ENCODE peak calls at places on chromosomes 6 and 20, in four cellular contexts. S is K562, C is HepG2, P is GM12878. F is an unnamed sample.

GRCh38 chr6:731924-732323 is 39.0 kb upstream of the EXOC2 start:
- DNase-seq in S (no peak), C (no peak), P (no peak), F (no peak)

GRCh38 chr6:21500314-21500713 is 93.2 kb upstream of the SOX4 start:
- DNase-seq in S (no peak), C (no peak), P (no peak), F (no peak)

GRCh38 chr6:39191236-39191930 is 37.9 kb downstream of the KCNK5 start:
- DNase-seq in S (no peak), C (no peak), P (no peak), F (no peak)

GRCh38 chr6:20444786-20445271 is 43.1 kb downstream of the E2F3 start:
- DNase-seq in S (peak; percentile 61), C (no peak), P (no peak), F (no peak)

GRCh38 chr6:145534986-145535385 is 200.3 kb downstream of the EPM2A start:
- DNase-seq in S (no peak), C (no peak), P (no peak), F (no peak)

GRCh38 chr6:164628302-164628931 is 681.0 kb downstream of the C6orf118 start:
- DNase-seq in S (no peak), C (no peak), P (no peak), F (no peak)

GRCh38 chr20:62602550-62602949 is 39.8 kb upstream of the SLCO4A1 start:
- DNase-seq in S (peak; percentile 67), C (no peak), P (no peak), F (no peak)

GRCh38 chr20:18625907-18626655 is 38.2 kb downstream of the DTD1 start:
- DNase-seq in S (no peak), C (no peak), P (no peak), F (no peak)

GRCh38 chr6:41768545-41769308 is 11.0 kb downstream of the FRS3 start:
- DNase-seq in S (peak; percentile 70), C (peak; percentile 94), P (no peak), F (no peak)

GRCh38 chr20:53839423-53840176 is 230.8 kb downstream of the BCAS1 start:
- DNase-seq in S (no peak), C (no peak), P (peak; percentile 96), F (no peak)

GRCh38 chr6:158567871-158568401 is 8.0 kb downstream of the TMEM181 start:
- DNase-seq in S (no peak), C (no peak), P (no peak), F (no peak)

GRCh38 chr6:30940361-30941001 is at the start of gene MUCL3:
- DNase-seq in S (peak; percentile 72), C (no peak), P (no peak), F (no peak)

GRCh38 chr6:37965964-37966676 is 146.6 kb downstream of the ZFAND3 start:
- DNase-seq in S (no peak), C (peak; percentile 15), P (no peak), F (no peak)

GRCh38 chr6:46757206-46757564 is 10.5 kb downstream of the ANKRD66 start:
- DNase-seq in S (no peak), C (no peak), P (no peak), F (no peak)

GRCh38 chr6:55875420-55875819 is at the start of gene BMP5:
- DNase-seq in S (no peak), C (no peak), P (no peak), F (no peak)

GRCh38 chr6:44342052-44342451 is 398 bp upstream of the SPATS1 start:
- DNase-seq in S (no peak), C (no peak), P (no peak), F (no peak)

GRCh38 chr20:56350842-56351241 is 7.9 kb upstream of the FAM210B start:
- DNase-seq in S (no peak), C (no peak), P (no peak), F (no peak)
- TF ChIP-seq SP1 in S (no peak), C (no peak), P (no peak), F (no peak)

GRCh38 chr6:45377041-45377554 is 636 bp downstream of the SUPT3H start:
- DNase-seq in S (no peak), C (peak; percentile 23), P (peak; percentile 17), F (no peak)
- TF ChIP-seq NR2C2 in S (no peak), C (no peak), P (no peak), F (no peak)

GRCh38 chr6:100920028-100920427 is 38.9 kb upstream of the ASCC3 start:
- DNase-seq in S (no peak), C (no peak), P (no peak), F (no peak)

GRCh38 chr6:100915876-100916275 is 34.7 kb upstream of the ASCC3 start:
- DNase-seq in S (peak; percentile 60), C (peak; percentile 3), P (no peak), F (no peak)

GRCh38 chr6:100923481-100923880 is 42.4 kb upstream of the ASCC3 start:
- DNase-seq in S (no peak), C (no peak), P (no peak), F (no peak)

GRCh38 chr6:100913400-100914276 is 32.5 kb upstream of the ASCC3 start:
- DNase-seq in S (no peak), C (peak; percentile 50), P (no peak), F (peak; percentile 62)

DNA sequence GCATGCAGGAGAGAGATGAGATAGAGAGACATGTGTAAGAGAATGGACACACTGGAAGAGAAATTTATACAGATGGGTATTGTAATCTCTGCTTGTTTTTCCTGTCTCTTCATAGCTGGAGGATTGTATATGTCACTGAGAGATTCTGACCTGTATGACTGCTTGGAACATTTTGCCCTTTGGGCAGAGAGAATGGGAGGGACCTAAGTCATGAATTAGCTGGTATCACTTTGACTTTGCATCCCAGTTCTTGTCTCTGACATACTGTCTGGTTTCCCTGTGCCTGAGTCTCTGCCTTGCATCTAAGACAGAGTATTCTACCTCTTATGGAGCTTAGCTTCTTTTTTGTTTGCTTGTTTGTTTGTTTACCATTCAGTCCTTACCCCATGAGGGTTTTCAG is 37.0 kb upstream of the ASCC3 start:
- DNase-seq in S (no peak), C (no peak), P (no peak), F (no peak)
- TF ChIP-seq SP1 in S (no peak), C (no peak), P (no peak), F (no peak)

DNA sequence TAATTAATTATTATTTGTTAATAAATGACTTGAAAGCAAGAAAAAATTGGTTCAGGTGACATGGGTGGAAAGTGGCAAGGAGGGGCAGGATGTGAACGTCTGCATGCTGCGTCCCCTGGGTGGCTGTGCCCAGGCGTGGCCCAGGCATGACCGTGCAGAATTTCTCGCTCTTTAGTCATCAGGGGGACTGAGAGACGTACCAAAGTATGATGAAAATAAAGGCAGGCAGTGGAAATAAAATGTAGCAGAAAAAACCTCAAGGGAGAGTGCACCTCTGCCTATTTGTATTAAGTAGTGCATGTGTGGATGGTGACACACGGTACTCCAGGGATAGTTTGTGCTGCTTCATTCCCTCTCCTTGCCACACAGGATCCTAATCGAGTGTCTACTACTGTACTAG is 81.1 kb downstream of the ATP9A start:
- DNase-seq in S (no peak), C (no peak), P (no peak), F (no peak)
- TF ChIP-seq NR2C2 in S (no peak), C (no peak), P (no peak), F (no peak)

DNA sequence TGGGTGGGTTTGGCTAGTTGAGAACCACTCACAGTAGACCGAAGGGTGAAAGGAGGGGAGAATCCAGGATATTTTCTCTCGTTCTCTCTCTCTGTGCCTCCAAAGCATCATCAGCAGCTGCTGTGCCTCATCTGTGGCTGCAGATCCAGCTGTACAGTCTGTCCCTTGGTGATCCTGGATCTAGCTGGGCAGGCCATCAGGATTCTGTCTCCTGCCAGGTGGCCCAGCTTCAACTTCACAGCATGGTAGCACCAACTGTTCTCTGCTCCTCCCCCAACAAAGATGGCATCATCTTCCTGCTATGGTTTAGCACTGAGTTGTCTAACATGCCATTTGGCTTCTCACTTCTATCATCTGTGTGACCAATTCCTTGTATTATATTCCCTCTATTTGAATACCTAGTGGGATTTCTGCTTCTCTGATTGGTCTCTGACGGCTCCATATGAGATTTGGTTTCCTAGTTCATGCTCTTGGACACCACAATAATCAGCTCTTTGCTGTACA is 28.6 kb upstream of the ARFGEF2 start:
- DNase-seq in S (no peak), C (no peak), P (no peak), F (no peak)
- TF ChIP-seq SP1 in S (no peak), C (no peak), P (no peak), F (no peak)

GRCh38 chr20:45343867-45344721 is 4.1 kb downstream of the SDC4 start:
- DNase-seq in S (no peak), C (peak; percentile 97), P (no peak), F (no peak)

GRCh38 chr20:45346851-45347250 is 1.4 kb downstream of the SDC4 start:
- DNase-seq in S (no peak), C (no peak), P (no peak), F (no peak)

GRCh38 chr20:45343445-45343866 is 4.8 kb downstream of the SDC4 start:
- DNase-seq in S (peak; percentile 54), C (peak; percentile 76), P (no peak), F (no peak)

GRCh38 chr20:45346291-45346718 is 1.9 kb downstream of the SDC4 start:
- DNase-seq in S (no peak), C (no peak), P (no peak), F (no peak)

DNA sequence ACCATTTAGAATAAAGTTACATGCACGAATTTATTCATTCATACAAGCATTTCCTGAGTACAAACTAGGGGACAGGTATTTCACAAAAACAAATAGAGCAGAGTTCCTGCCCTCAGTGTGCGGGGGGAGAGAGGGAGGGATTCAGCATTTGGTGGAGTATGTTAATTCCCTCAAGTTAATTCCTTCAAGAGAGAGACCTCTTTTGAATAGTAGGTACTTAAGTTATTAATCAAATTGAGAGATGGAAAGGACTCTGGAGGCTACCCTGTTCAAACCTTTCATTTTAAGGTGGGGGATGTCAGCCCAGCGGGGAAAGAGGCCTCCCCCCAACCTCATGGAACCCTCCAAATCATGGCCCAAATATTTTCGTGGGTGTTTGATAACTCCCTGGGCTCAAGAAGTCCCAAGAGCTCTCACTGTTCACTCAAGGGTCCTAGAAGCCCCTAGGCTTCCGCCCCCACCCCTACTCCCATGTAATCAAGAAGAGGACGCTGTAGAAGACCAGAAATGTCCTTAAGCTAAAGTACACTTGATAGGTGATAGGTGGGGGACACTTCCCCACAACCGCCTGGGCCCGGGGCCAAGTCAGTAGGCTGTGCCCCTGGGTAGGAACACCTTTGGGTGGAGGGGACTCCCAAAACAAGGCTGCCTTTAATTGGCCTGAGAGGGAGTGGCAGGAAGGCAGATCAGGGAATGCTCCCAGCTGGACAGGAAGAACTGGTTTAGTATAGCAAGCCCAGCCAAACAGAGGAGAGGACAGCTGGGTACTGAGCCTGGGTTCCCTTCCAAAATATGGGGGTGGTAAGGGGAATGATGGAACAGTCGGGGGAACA is 2.9 kb downstream of the SDC4 start:
- DNase-seq in S (no peak), C (no peak), P (no peak), F (no peak)
- TF ChIP-seq NR2C2 in S (no peak), C (no peak), P (no peak), F (no peak)

GRCh38 chr20:46827718-46828458 is 66.8 kb upstream of the EYA2 start:
- DNase-seq in S (no peak), C (no peak), P (no peak), F (no peak)
- TF ChIP-seq SP1 in S (no peak), C (no peak), P (no peak), F (no peak)

F was measured in WTC11.